ENCODE peak calls at places on chromosomes 7 and 10, in seven cellular contexts. Y is upper lobe of left lung; K is lower lobe of right lung; E is right cardiac atrium; I is stimulated activated naive CD8-positive, alpha-beta T cell treated with anti-CD3 and anti-CD28 coated beads, Interleukin-15, Interleukin-2, amounts not matched to agents 100 U/mL and 50 U/mL, for 24 hours; M is HepG2; J is PC-3. C is an unnamed sample.

GRCh38 chr10:128265596-128265995 is 139.4 kb upstream of the MKI67 start:
- ATAC-seq in J (no peak), E (no peak), K (no peak), I (no peak), Y (no peak), M (no peak), C (no peak)

GRCh38 chr7:22417349-22417748 is 60.4 kb upstream of the RAPGEF5 start:
- ATAC-seq in Y (no peak), K (no peak), J (no peak), M (no peak), E (no peak), I (no peak), C (no peak)

GRCh38 chr7:27184342-27185012 is 555 bp downstream of the HOXA11 start:
- ATAC-seq in J (peak; percentile 1), Y (no peak), M (no peak), I (no peak), E (no peak), K (no peak), C (peak; percentile 44)

GRCh38 chr7:25619963-25620799 is 391.9 kb upstream of the NPVF start:
- ATAC-seq in K (peak; percentile 71), I (peak; percentile 54), Y (no peak), M (no peak), E (peak; percentile 64), J (no peak), C (peak; percentile 24)

GRCh38 chr10:118027397-118027796 is 19.3 kb downstream of the RAB11FIP2 start:
- ATAC-seq in J (no peak), I (no peak), M (no peak), Y (no peak), E (no peak), K (no peak), C (no peak)

GRCh38 chr10:6195376-6195775 is 7.4 kb upstream of the PFKFB3 start:
- ATAC-seq in E (peak; percentile 2), J (no peak), K (no peak), M (no peak), Y (no peak), I (peak; percentile 11), C (peak; percentile 51)

GRCh38 chr10:97584798-97585438 is 729 bp downstream of the HOGA1 start:
- ATAC-seq in J (no peak), I (no peak), Y (no peak), E (peak; percentile 44), M (peak; percentile 12), K (no peak), C (peak; percentile 5)

GRCh38 chr10:78813526-78814429 is 255.0 kb upstream of the ZMIZ1 start:
- ATAC-seq in K (no peak), J (no peak), M (no peak), E (no peak), Y (no peak), I (no peak), C (no peak)

GRCh38 chr10:96417432-96417831 is 58.6 kb upstream of the OPALIN start:
- ATAC-seq in Y (no peak), E (no peak), K (no peak), I (no peak), M (peak; percentile 53), J (no peak), C (no peak)

GRCh38 chr10:34256216-34256615 is 558.9 kb downstream of the PARD3 start:
- ATAC-seq in J (no peak), E (no peak), M (no peak), Y (no peak), K (no peak), I (no peak), C (no peak)

GRCh38 chr7:30464231-30464660 is 14.3 kb downstream of the NOD1 start:
- ATAC-seq in I (peak; percentile 28), K (no peak), E (no peak), M (no peak), Y (no peak), J (no peak), C (no peak)

GRCh38 chr10:83489161-83489560 is 650.1 kb upstream of the GHITM start:
- ATAC-seq in I (no peak), M (no peak), E (no peak), K (no peak), J (no peak), Y (no peak), C (no peak)

GRCh38 chr7:47281161-47281560 is 300.8 kb downstream of the TNS3 start:
- ATAC-seq in Y (no peak), E (no peak), J (no peak), K (no peak), M (no peak), I (no peak), C (no peak)

GRCh38 chr7:95011156-95011928 is 103.9 kb downstream of the PPP1R9A start:
- ATAC-seq in M (no peak), J (peak; percentile 93), K (peak; percentile 64), Y (no peak), I (no peak), E (no peak), C (no peak)

GRCh38 chr7:22781230-22781711 is 41.4 kb downstream of the TOMM7 start:
- ATAC-seq in J (no peak), I (no peak), Y (no peak), M (no peak), K (peak; percentile 56), E (peak; percentile 48), C (no peak)

GRCh38 chr7:2487586-2488271 is 11.5 kb upstream of the GRIFIN start:
- ATAC-seq in K (no peak), I (no peak), E (peak; percentile 69), J (no peak), Y (no peak), M (no peak), C (no peak)

GRCh38 chr7:28142650-28143049 is 37.9 kb downstream of the JAZF1 start:
- ATAC-seq in Y (no peak), K (peak; percentile 29), M (no peak), J (no peak), I (peak; percentile 36), E (no peak), C (peak; percentile 46)

GRCh38 chr10:23514321-23514720 is 75.4 kb downstream of the OTUD1 start:
- ATAC-seq in M (no peak), Y (no peak), E (no peak), I (peak; percentile 79), J (peak; percentile 78), K (no peak), C (peak; percentile 78)

GRCh38 chr7:116277070-116277469 is 66.7 kb downstream of the TES start:
- ATAC-seq in I (no peak), M (no peak), E (peak; percentile 71), J (no peak), Y (no peak), K (peak; percentile 63), C (no peak)

GRCh38 chr10:62503871-62504270 is 129.7 kb downstream of the ZNF365 start:
- ATAC-seq in I (no peak), K (peak; percentile 35), Y (no peak), J (peak; percentile 86), M (no peak), E (no peak), C (no peak)

GRCh38 chr7:22639400-22639799 is 87.6 kb upstream of the IL6 start:
- ATAC-seq in M (no peak), I (no peak), Y (no peak), E (no peak), J (no peak), K (no peak), C (no peak)

GRCh38 chr7:138881578-138882188 is 83.7 kb upstream of the ATP6V0A4 start:
- ATAC-seq in J (no peak), Y (no peak), E (peak; percentile 26), K (no peak), I (no peak), M (no peak), C (no peak)

GRCh38 chr7:125173571-125173970 is 243.9 kb upstream of the POT1 start:
- ATAC-seq in E (no peak), K (no peak), J (no peak), M (no peak), I (no peak), Y (no peak), C (no peak)

GRCh38 chr10:8403711-8404371 is 349.4 kb downstream of the GATA3 start:
- ATAC-seq in Y (no peak), I (no peak), J (no peak), E (no peak), M (peak; percentile 69), K (no peak), C (no peak)

GRCh38 chr7:7454000-7454399 is 81.7 kb downstream of the COL28A1 start:
- ATAC-seq in J (no peak), M (no peak), I (no peak), K (no peak), Y (no peak), E (no peak), C (no peak)

GRCh38 chr10:72980348-72980747 is 25.7 kb upstream of the PLA2G12B start:
- ATAC-seq in E (no peak), M (no peak), J (no peak), I (no peak), Y (peak; percentile 11), K (no peak), C (no peak)

GRCh38 chr7:115868369-115868768 is 162.2 kb downstream of the TFEC start:
- ATAC-seq in K (no peak), Y (no peak), M (no peak), J (no peak), E (no peak), I (no peak), C (no peak)